ENCODE peak calls at places on chromosomes 3 and 15, in eight cellular contexts. B is A549, D is WTC11, P is IMR-90, T is K562, J is HepG2, M is H1, U is GM12878. K is an unnamed sample.

GRCh38 chr3:195828762-195829161 is 17.0 kb upstream of the MUC4 start:
- DNase-seq in J (no peak), M (no peak), B (no peak), U (no peak), T (no peak), P (no peak), D (no peak), K (peak)

GRCh38 chr3:50587806-50588758 is 18.8 kb downstream of the HEMK1 start:
- DNase-seq in T (no peak), J (peak), U (peak), B (no peak), D (no peak), P (no peak), M (no peak), K (no peak)

GRCh38 chr3:196634224-196634623 is 5.3 kb upstream of the NRROS start:
- DNase-seq in J (no peak), P (no peak), M (no peak), U (no peak), D (no peak), B (no peak), T (no peak), K (no peak)

GRCh38 chr3:71062037-71062919 is 521.2 kb downstream of the FOXP1 start:
- DNase-seq in P (peak), B (no peak), U (no peak), J (no peak), D (no peak), T (no peak), M (no peak), K (no peak)

GRCh38 chr3:40827942-40828688 is 303.4 kb downstream of the ZNF621 start:
- DNase-seq in B (no peak), J (no peak), U (no peak), P (no peak), T (no peak), M (no peak), D (no peak), K (no peak)

GRCh38 chr15:60933914-60934885 is 294.9 kb downstream of the RORA start:
- DNase-seq in J (no peak), M (no peak), P (peak), D (no peak), T (no peak), U (no peak), B (no peak), K (no peak)

GRCh38 chr15:37032091-37032775 is 68.1 kb downstream of the MEIS2 start:
- DNase-seq in J (no peak), U (no peak), D (no peak), B (no peak), M (no peak), T (no peak), P (peak), K (no peak)

GRCh38 chr3:195030791-195031321 is 240.1 kb downstream of the XXYLT1 start:
- DNase-seq in M (no peak), T (no peak), U (no peak), B (peak), P (peak), D (no peak), J (peak), K (peak)

GRCh38 chr15:92917606-92918407 is 17.7 kb downstream of the CHD2 start:
- DNase-seq in T (peak), P (peak), J (peak), D (peak), B (peak), U (peak), M (peak), K (peak)

GRCh38 chr3:148078659-148079058 is 619.0 kb upstream of the AGTR1 start:
- DNase-seq in J (no peak), B (no peak), T (no peak), D (no peak), U (no peak), P (no peak), M (no peak), K (no peak)

GRCh38 chr3:195758721-195759353 is 38.1 kb downstream of the MUC20 start:
- DNase-seq in D (no peak), P (no peak), J (no peak), M (peak), T (no peak), U (no peak), B (no peak), K (no peak)

GRCh38 chr15:56934269-56934668 is 15.8 kb downstream of the TCF12 start:
- DNase-seq in P (peak), T (peak), U (no peak), J (no peak), M (no peak), B (no peak), D (no peak), K (no peak)

GRCh38 chr3:189950258-189950657 is 170.4 kb downstream of the P3H2 start:
- DNase-seq in P (no peak), T (no peak), U (no peak), D (no peak), B (no peak), J (no peak), M (no peak), K (no peak)

GRCh38 chr3:56759532-56759931 is 42.2 kb downstream of the ARHGEF3 start:
- DNase-seq in T (no peak), J (no peak), M (no peak), B (no peak), P (no peak), D (no peak), U (no peak), K (no peak)

GRCh38 chr3:37324752-37325407 is 150.5 kb upstream of the LRRFIP2 start:
- DNase-seq in D (no peak), B (no peak), U (no peak), M (no peak), J (no peak), P (peak), T (no peak), K (no peak)

GRCh38 chr3:37319784-37320183 is 145.4 kb upstream of the LRRFIP2 start:
- DNase-seq in M (no peak), U (no peak), D (no peak), T (no peak), P (no peak), J (no peak), B (no peak), K (no peak)

GRCh38 chr3:37321863-37322262 is 147.5 kb upstream of the LRRFIP2 start:
- DNase-seq in B (no peak), D (no peak), U (no peak), M (no peak), J (no peak), P (no peak), T (no peak), K (no peak)

GRCh38 chr3:37321260-37321852 is 147.0 kb upstream of the LRRFIP2 start:
- DNase-seq in M (no peak), T (no peak), B (no peak), P (no peak), U (no peak), D (no peak), J (no peak), K (no peak)

DNA sequence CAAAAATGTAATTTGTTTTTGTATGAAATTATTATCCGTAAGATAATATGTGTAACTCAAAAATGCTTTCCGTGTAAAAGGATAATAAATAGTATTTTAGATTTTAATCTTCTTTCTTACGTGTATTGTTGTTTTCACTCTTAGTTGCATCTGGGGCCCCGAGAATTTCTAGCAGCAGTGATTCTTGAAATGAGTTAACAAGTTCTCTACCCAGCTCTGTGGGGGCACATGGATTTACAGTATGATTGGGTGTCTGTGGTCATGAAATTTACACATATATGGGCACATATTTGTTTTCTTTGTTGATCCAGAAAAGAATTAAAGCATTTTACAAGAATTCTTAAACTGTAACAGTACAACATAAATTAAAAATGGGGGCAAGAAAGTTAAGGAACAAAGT is 145.9 kb upstream of the LRRFIP2 start:
- DNase-seq in U (no peak), D (no peak), J (no peak), B (no peak), T (no peak), P (no peak), M (no peak), K (no peak)
- TF ChIP-seq USF2 in U (no peak), D (no peak), J (no peak), B (no peak), T (no peak), P (no peak), M (no peak), K (no peak)

DNA sequence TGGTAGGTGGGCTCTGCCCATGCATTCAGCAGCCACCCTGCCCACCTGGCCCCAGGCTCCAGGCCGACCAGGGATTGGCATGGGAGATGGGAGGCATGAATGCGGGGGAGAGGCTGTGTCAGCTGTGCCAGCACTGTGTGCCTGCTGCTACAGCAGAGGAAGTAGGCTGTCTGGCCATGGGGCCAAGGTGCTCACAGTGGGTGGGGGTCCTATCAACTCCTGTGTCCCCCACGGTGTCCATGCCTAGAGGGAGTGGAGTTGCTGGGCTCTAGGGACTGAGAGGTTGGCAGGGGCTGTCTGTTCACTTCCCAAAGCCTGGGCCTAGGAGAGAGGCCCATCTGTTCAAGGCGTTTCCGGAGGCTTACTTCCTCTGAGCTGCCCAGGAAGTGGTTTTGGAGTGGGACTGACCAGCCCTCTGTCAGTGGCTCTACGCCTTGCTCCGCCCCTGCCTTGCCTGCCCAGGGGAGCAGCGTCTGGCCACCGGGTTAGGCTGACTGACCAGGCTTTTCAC is 5.8 kb downstream of the PRKCD start:
- DNase-seq in J (no peak), P (peak), M (no peak), T (peak), D (no peak), B (no peak), U (no peak), K (no peak)
- TF ChIP-seq USF2 in J (no peak), P (no peak), M (no peak), T (no peak), D (no peak), B (no peak), U (no peak), K (no peak)

GRCh38 chr15:48703544-48703943 is 58.0 kb upstream of the FBN1 start:
- DNase-seq in B (no peak), P (peak), U (no peak), T (no peak), J (no peak), M (no peak), D (no peak), K (no peak)
- TF ChIP-seq USF2 in B (no peak), P (no peak), U (no peak), T (no peak), J (no peak), M (no peak), D (no peak), K (no peak)

DNA sequence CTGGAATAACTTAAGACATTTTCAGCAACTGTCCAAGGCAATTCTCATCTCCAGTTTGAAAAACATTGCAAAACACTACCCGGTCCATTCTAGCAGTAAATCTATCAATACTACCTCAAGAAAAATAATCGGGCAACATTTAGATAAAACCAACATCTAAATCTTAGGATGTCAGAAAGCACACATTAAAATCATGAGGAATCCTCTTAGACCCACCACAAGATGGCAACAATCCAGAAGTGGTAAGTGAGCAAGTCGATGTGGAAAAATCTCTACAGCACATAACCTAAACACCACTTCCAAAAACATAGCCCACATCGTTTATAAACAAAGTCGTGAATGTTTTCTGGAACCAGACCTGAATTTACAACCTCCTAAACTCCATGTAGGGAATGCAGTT is 5.7 kb downstream of the PLCH1 start:
- DNase-seq in B (no peak), J (peak), M (no peak), P (peak), U (no peak), T (peak), D (no peak), K (no peak)
- TF ChIP-seq USF2 in B (no peak), J (no peak), M (no peak), P (no peak), U (no peak), T (no peak), D (no peak), K (no peak)

GRCh38 chr3:135929670-135930069 is 35.9 kb upstream of the PPP2R3A start:
- DNase-seq in T (no peak), B (no peak), M (no peak), P (peak), D (no peak), U (no peak), J (no peak), K (no peak)
- TF ChIP-seq USF2 in T (no peak), B (no peak), M (no peak), P (no peak), D (no peak), U (no peak), J (no peak), K (no peak)

DNA sequence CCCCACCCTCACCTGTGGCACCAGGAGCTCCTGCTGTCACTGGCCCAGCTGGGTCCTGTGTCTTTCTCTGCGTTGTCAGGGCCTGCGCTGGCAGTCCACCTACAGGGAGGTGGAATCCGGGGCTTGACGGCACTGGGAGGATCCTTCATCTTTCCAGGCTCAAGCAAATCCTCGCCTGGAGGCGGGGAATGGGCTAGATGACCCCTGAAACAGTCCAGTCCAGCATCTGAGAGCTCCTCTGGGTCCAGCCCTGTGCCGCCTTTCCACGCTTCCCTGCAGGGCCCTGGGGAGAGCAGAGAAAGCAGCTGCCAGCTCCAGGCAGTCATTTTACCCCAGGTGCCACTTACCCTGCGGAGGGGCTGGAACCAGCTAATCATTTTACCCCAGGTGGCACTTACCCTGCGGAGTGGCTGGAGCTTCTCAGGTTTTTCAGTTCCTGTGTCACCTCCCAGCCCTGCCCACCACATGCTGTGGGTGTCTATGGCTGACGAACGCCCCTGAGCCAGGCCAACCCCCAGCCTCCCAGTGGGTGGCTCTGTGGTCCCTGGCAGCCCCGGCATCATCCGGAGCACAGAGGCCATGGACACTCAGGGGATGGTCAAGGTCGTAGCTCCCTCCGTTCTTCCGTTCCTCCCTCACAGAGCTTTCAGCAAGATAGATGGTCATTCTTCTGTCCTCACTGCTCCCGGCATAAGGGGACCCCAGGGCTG is 17.9 kb upstream of the ADIPOQ start:
- DNase-seq in M (peak), P (no peak), J (no peak), D (peak), B (no peak), U (no peak), T (no peak), K (no peak)
- TF ChIP-seq USF2 in M (no peak), P (no peak), J (no peak), D (no peak), B (no peak), U (no peak), T (no peak), K (no peak)

GRCh38 chr3:125231895-125232294 is 19.3 kb upstream of the SLC12A8 start:
- DNase-seq in P (peak), J (no peak), D (no peak), T (no peak), B (no peak), M (no peak), U (no peak), K (no peak)
- TF ChIP-seq USF2 in P (no peak), J (no peak), D (no peak), T (no peak), B (no peak), M (no peak), U (no peak), K (no peak)

GRCh38 chr15:51939216-51939615 is 32.4 kb downstream of the LEO1 start:
- DNase-seq in T (no peak), J (no peak), P (no peak), M (no peak), U (no peak), B (no peak), D (no peak), K (no peak)

GRCh38 chr15:51935466-51936118 is 36.0 kb downstream of the LEO1 start:
- DNase-seq in D (no peak), M (no peak), J (no peak), T (no peak), U (peak), P (peak), B (no peak), K (no peak)

GRCh38 chr15:51931638-51932037 is 39.9 kb downstream of the LEO1 start:
- DNase-seq in T (no peak), M (no peak), D (no peak), P (peak), B (no peak), U (no peak), J (no peak), K (no peak)

GRCh38 chr15:51938286-51938685 is 33.3 kb downstream of the LEO1 start:
- DNase-seq in B (no peak), M (no peak), P (no peak), J (no peak), T (no peak), D (no peak), U (no peak), K (no peak)

DNA sequence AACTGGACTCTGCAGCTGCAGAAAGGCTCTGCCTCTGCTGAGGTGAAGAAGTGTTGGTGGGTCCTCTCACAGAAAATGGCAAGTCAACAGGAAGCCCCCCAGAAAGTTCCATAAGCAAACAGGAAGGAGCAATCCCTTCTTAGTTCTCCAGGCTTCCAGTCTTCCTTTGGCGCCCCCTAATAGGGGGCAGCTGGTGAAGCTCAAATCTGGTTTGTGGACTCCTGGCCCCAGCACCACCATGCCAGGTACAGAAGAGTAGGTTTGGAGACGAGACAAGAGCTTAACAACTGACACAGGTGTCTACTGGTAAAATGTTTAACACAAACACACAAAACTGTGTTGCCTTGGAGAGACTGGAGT is 35.5 kb downstream of the LEO1 start:
- DNase-seq in T (no peak), P (no peak), U (no peak), J (no peak), D (peak), M (peak), B (no peak), K (no peak)
- TF ChIP-seq USF2 in T (no peak), P (no peak), U (no peak), J (no peak), D (no peak), M (no peak), B (no peak), K (no peak)

GRCh38 chr15:67178569-67179210 is 75.8 kb downstream of the AAGAB start:
- DNase-seq in B (no peak), P (peak), T (peak), U (no peak), J (no peak), M (no peak), D (no peak), K (no peak)

GRCh38 chr15:67176195-67176971 is 78.1 kb downstream of the AAGAB start:
- DNase-seq in B (no peak), T (no peak), U (no peak), J (no peak), P (no peak), D (no peak), M (no peak), K (peak)

GRCh38 chr15:67175643-67176071 is 78.8 kb downstream of the AAGAB start:
- DNase-seq in M (no peak), J (no peak), T (no peak), D (no peak), B (no peak), P (peak), U (peak), K (no peak)

GRCh38 chr15:67179411-67179995 is 75.0 kb downstream of the AAGAB start:
- DNase-seq in T (no peak), B (no peak), D (no peak), J (no peak), M (no peak), U (no peak), P (no peak), K (no peak)

DNA sequence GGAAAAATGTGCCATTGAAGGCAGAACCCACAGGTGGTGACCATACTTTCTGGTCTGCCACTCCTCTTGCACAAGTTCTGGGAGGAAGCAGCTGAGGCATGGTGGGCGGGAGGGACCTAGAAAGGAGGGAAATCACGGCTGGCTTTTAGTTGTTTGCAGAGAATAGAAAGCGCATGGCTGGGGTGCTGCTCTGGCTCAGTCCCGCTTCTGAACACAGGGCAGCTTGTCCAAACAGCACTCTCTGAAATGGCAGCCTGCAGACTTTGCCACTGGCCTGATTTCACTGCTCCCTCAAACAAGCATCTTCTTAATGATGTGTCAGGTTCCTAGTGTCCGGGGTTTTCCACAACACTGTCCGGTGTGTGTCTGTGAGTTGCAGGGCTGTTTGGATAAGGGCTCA is 76.7 kb downstream of the AAGAB start:
- DNase-seq in J (no peak), B (no peak), P (peak), U (no peak), D (no peak), T (no peak), M (no peak), K (no peak)
- TF ChIP-seq USF2 in J (no peak), B (no peak), P (no peak), U (no peak), D (no peak), T (no peak), M (no peak), K (no peak)

GRCh38 chr15:33859992-33860545 is 108.2 kb upstream of the CHRM5 start:
- DNase-seq in D (no peak), B (no peak), M (no peak), U (no peak), J (no peak), P (no peak), T (no peak), K (no peak)

GRCh38 chr15:33857726-33858125 is 110.6 kb upstream of the CHRM5 start:
- DNase-seq in D (no peak), J (no peak), U (no peak), P (no peak), M (no peak), B (no peak), T (no peak), K (no peak)

GRCh38 chr15:33860749-33861148 is 107.5 kb upstream of the CHRM5 start:
- DNase-seq in T (no peak), J (no peak), M (no peak), U (no peak), P (peak), B (peak), D (no peak), K (no peak)

GRCh38 chr15:33864360-33865075 is 103.8 kb upstream of the CHRM5 start:
- DNase-seq in D (no peak), B (no peak), U (no peak), P (peak), J (no peak), M (no peak), T (no peak), K (no peak)

GRCh38 chr15:33858836-33859235 is 109.5 kb upstream of the CHRM5 start:
- DNase-seq in J (no peak), D (no peak), B (no peak), M (no peak), U (no peak), T (no peak), P (no peak), K (no peak)
- TF ChIP-seq USF2 in J (no peak), D (no peak), B (no peak), M (no peak), U (no peak), T (no peak), P (no peak), K (no peak)

K was measured in SK-N-SH.